ENCODE peak calls at places on chromosomes 4 and X, in eight cellular contexts. One of them, this sample, is unnamed.

GRCh38 chrX:40868868-40869267 is 133.5 kb upstream of the MED14 start:
- DNase-seq in CD8-positive, alpha-beta T cell: no peak
- DNase-seq in MCF 10A: no peak
- DNase-seq in activated CD8-positive, alpha-beta T cell treated with anti-CD3 and anti-CD28 coated beads for 36 hours: no peak
- DNase-seq in AG04450: no peak
- DNase-seq in astrocyte of the cerebellum: no peak
- DNase-seq in neural crest cell: no peak
- DNase-seq in HFFc6: no peak
- DNase-seq in this sample: no peak

GRCh38 chrX:13923845-13924244 is 105.8 kb downstream of the GEMIN8 start:
- DNase-seq in neural crest cell: no peak
- DNase-seq in MCF 10A: peak
- DNase-seq in astrocyte of the cerebellum: no peak
- DNase-seq in CD8-positive, alpha-beta T cell: no peak
- DNase-seq in AG04450: no peak
- DNase-seq in activated CD8-positive, alpha-beta T cell treated with anti-CD3 and anti-CD28 coated beads for 36 hours: no peak
- DNase-seq in HFFc6: no peak
- DNase-seq in this sample: no peak

GRCh38 chrX:13764284-13764683 is 29.7 kb downstream of the OFD1 start:
- DNase-seq in MCF 10A: no peak
- DNase-seq in AG04450: no peak
- DNase-seq in CD8-positive, alpha-beta T cell: no peak
- DNase-seq in neural crest cell: no peak
- DNase-seq in HFFc6: no peak
- DNase-seq in activated CD8-positive, alpha-beta T cell treated with anti-CD3 and anti-CD28 coated beads for 36 hours: no peak
- DNase-seq in astrocyte of the cerebellum: no peak
- DNase-seq in this sample: no peak

GRCh38 chrX:136671006-136671610 is 23.1 kb downstream of the CD40LG start:
- DNase-seq in AG04450: no peak
- DNase-seq in MCF 10A: no peak
- DNase-seq in HFFc6: no peak
- DNase-seq in neural crest cell: no peak
- DNase-seq in CD8-positive, alpha-beta T cell: no peak
- DNase-seq in astrocyte of the cerebellum: no peak
- DNase-seq in activated CD8-positive, alpha-beta T cell treated with anti-CD3 and anti-CD28 coated beads for 36 hours: no peak
- DNase-seq in this sample: no peak

GRCh38 chrX:72554448-72555140 is 18.0 kb downstream of the HDAC8 start:
- DNase-seq in HFFc6: no peak
- DNase-seq in astrocyte of the cerebellum: no peak
- DNase-seq in AG04450: no peak
- DNase-seq in CD8-positive, alpha-beta T cell: no peak
- DNase-seq in activated CD8-positive, alpha-beta T cell treated with anti-CD3 and anti-CD28 coated beads for 36 hours: peak
- DNase-seq in MCF 10A: peak
- DNase-seq in neural crest cell: peak
- DNase-seq in this sample: no peak

GRCh38 chr4:84146300-84146942 is 352.7 kb downstream of the NKX6-1 start:
- DNase-seq in MCF 10A: no peak
- DNase-seq in AG04450: no peak
- DNase-seq in astrocyte of the cerebellum: no peak
- DNase-seq in neural crest cell: no peak
- DNase-seq in HFFc6: no peak
- DNase-seq in CD8-positive, alpha-beta T cell: no peak
- DNase-seq in activated CD8-positive, alpha-beta T cell treated with anti-CD3 and anti-CD28 coated beads for 36 hours: no peak
- DNase-seq in this sample: no peak

GRCh38 chr4:19711871-19712270 is 539.8 kb upstream of the SLIT2 start:
- DNase-seq in activated CD8-positive, alpha-beta T cell treated with anti-CD3 and anti-CD28 coated beads for 36 hours: no peak
- DNase-seq in neural crest cell: no peak
- DNase-seq in CD8-positive, alpha-beta T cell: no peak
- DNase-seq in MCF 10A: peak
- DNase-seq in AG04450: peak
- DNase-seq in astrocyte of the cerebellum: peak
- DNase-seq in HFFc6: peak
- DNase-seq in this sample: no peak

GRCh38 chr4:187618701-187619278 is 376.8 kb upstream of the ZFP42 start:
- DNase-seq in neural crest cell: no peak
- DNase-seq in MCF 10A: peak
- DNase-seq in AG04450: peak
- DNase-seq in HFFc6: peak
- DNase-seq in CD8-positive, alpha-beta T cell: no peak
- DNase-seq in astrocyte of the cerebellum: peak
- DNase-seq in activated CD8-positive, alpha-beta T cell treated with anti-CD3 and anti-CD28 coated beads for 36 hours: no peak
- DNase-seq in this sample: no peak

GRCh38 chr4:156347412-156348075 is 393.9 kb upstream of the CTSO start:
- DNase-seq in neural crest cell: no peak
- DNase-seq in activated CD8-positive, alpha-beta T cell treated with anti-CD3 and anti-CD28 coated beads for 36 hours: no peak
- DNase-seq in HFFc6: peak
- DNase-seq in CD8-positive, alpha-beta T cell: no peak
- DNase-seq in MCF 10A: peak
- DNase-seq in astrocyte of the cerebellum: no peak
- DNase-seq in AG04450: no peak
- DNase-seq in this sample: no peak

GRCh38 chrX:39576081-39576701 is 521.6 kb downstream of the BCOR start:
- DNase-seq in CD8-positive, alpha-beta T cell: no peak
- DNase-seq in neural crest cell: no peak
- DNase-seq in AG04450: no peak
- DNase-seq in MCF 10A: no peak
- DNase-seq in astrocyte of the cerebellum: no peak
- DNase-seq in activated CD8-positive, alpha-beta T cell treated with anti-CD3 and anti-CD28 coated beads for 36 hours: no peak
- DNase-seq in HFFc6: no peak
- DNase-seq in this sample: no peak

GRCh38 chr4:25154594-25155265 is 5.5 kb downstream of the SEPSECS start:
- DNase-seq in astrocyte of the cerebellum: no peak
- DNase-seq in neural crest cell: no peak
- DNase-seq in AG04450: no peak
- DNase-seq in CD8-positive, alpha-beta T cell: no peak
- DNase-seq in MCF 10A: no peak
- DNase-seq in activated CD8-positive, alpha-beta T cell treated with anti-CD3 and anti-CD28 coated beads for 36 hours: no peak
- DNase-seq in HFFc6: no peak
- DNase-seq in this sample: no peak

GRCh38 chr4:72375050-72375736 is 193.8 kb downstream of the ADAMTS3 start:
- DNase-seq in activated CD8-positive, alpha-beta T cell treated with anti-CD3 and anti-CD28 coated beads for 36 hours: no peak
- DNase-seq in neural crest cell: no peak
- DNase-seq in HFFc6: peak
- DNase-seq in MCF 10A: peak
- DNase-seq in astrocyte of the cerebellum: peak
- DNase-seq in AG04450: peak
- DNase-seq in CD8-positive, alpha-beta T cell: no peak
- DNase-seq in this sample: no peak

DNA sequence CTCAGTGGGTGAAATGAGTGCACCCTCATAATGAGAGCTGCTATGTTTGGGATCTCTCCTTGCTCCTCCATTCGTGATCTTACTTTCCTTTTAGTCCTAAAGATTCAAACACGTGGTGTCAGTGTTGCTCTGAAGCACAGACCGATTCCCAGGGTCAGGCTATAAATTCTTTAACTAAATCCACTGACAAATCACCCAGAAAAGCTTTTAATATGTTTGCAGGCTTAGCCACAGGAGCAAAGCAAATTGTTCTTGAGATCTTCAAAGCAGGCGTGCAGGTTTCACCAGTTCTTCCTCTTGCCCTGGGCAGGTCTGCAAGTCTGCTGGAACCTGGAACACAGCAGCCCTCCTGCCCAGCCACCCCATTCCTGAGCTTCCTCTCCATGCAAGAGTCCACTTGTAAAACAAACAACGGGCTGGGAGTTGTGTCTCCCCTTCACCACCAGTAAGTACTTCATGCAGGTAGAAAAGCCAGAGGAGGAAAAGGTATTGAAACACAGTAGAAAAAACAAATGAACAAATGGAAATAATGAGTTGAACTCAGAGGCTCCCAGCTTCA is 70.1 kb upstream of the ENPP6 start:
- DNase-seq in astrocyte of the cerebellum: peak
- DNase-seq in neural crest cell: no peak
- DNase-seq in MCF 10A: peak
- DNase-seq in activated CD8-positive, alpha-beta T cell treated with anti-CD3 and anti-CD28 coated beads for 36 hours: no peak
- DNase-seq in AG04450: peak
- DNase-seq in HFFc6: peak
- DNase-seq in CD8-positive, alpha-beta T cell: peak
- DNase-seq in this sample: no peak
- TF ChIP-seq CTCF in astrocyte of the cerebellum: peak
- TF ChIP-seq CTCF in neural crest cell: no peak
- TF ChIP-seq CTCF in MCF 10A: no peak
- TF ChIP-seq CTCF in activated CD8-positive, alpha-beta T cell treated with anti-CD3 and anti-CD28 coated beads for 36 hours: no peak
- TF ChIP-seq CTCF in AG04450: peak
- TF ChIP-seq CTCF in HFFc6: peak
- TF ChIP-seq CTCF in CD8-positive, alpha-beta T cell: no peak
- TF ChIP-seq CTCF in this sample: peak

GRCh38 chr4:74041418-74041817 is 2.9 kb upstream of the CXCL3 start:
- DNase-seq in CD8-positive, alpha-beta T cell: no peak
- DNase-seq in MCF 10A: no peak
- DNase-seq in activated CD8-positive, alpha-beta T cell treated with anti-CD3 and anti-CD28 coated beads for 36 hours: no peak
- DNase-seq in AG04450: no peak
- DNase-seq in neural crest cell: no peak
- DNase-seq in HFFc6: no peak
- DNase-seq in astrocyte of the cerebellum: no peak
- DNase-seq in this sample: no peak

GRCh38 chr4:74044676-74045075 is 6.2 kb upstream of the CXCL3 start:
- DNase-seq in MCF 10A: no peak
- DNase-seq in CD8-positive, alpha-beta T cell: no peak
- DNase-seq in astrocyte of the cerebellum: no peak
- DNase-seq in activated CD8-positive, alpha-beta T cell treated with anti-CD3 and anti-CD28 coated beads for 36 hours: no peak
- DNase-seq in neural crest cell: no peak
- DNase-seq in AG04450: no peak
- DNase-seq in HFFc6: peak
- DNase-seq in this sample: no peak

GRCh38 chr4:74045772-74046171 is 7.3 kb upstream of the CXCL3 start:
- DNase-seq in HFFc6: no peak
- DNase-seq in astrocyte of the cerebellum: no peak
- DNase-seq in CD8-positive, alpha-beta T cell: no peak
- DNase-seq in neural crest cell: no peak
- DNase-seq in MCF 10A: no peak
- DNase-seq in activated CD8-positive, alpha-beta T cell treated with anti-CD3 and anti-CD28 coated beads for 36 hours: no peak
- DNase-seq in AG04450: no peak
- DNase-seq in this sample: no peak

GRCh38 chr4:74045247-74045646 is 6.8 kb upstream of the CXCL3 start:
- DNase-seq in astrocyte of the cerebellum: no peak
- DNase-seq in CD8-positive, alpha-beta T cell: no peak
- DNase-seq in MCF 10A: no peak
- DNase-seq in activated CD8-positive, alpha-beta T cell treated with anti-CD3 and anti-CD28 coated beads for 36 hours: no peak
- DNase-seq in AG04450: no peak
- DNase-seq in neural crest cell: no peak
- DNase-seq in HFFc6: no peak
- DNase-seq in this sample: no peak

GRCh38 chr4:74042681-74043080 is 4.2 kb upstream of the CXCL3 start:
- DNase-seq in AG04450: no peak
- DNase-seq in HFFc6: no peak
- DNase-seq in CD8-positive, alpha-beta T cell: no peak
- DNase-seq in MCF 10A: no peak
- DNase-seq in astrocyte of the cerebellum: no peak
- DNase-seq in activated CD8-positive, alpha-beta T cell treated with anti-CD3 and anti-CD28 coated beads for 36 hours: no peak
- DNase-seq in neural crest cell: no peak
- DNase-seq in this sample: no peak
- TF ChIP-seq CTCF in AG04450: no peak
- TF ChIP-seq CTCF in HFFc6: no peak
- TF ChIP-seq CTCF in CD8-positive, alpha-beta T cell: no peak
- TF ChIP-seq CTCF in MCF 10A: no peak
- TF ChIP-seq CTCF in astrocyte of the cerebellum: no peak
- TF ChIP-seq CTCF in activated CD8-positive, alpha-beta T cell treated with anti-CD3 and anti-CD28 coated beads for 36 hours: no peak
- TF ChIP-seq CTCF in neural crest cell: no peak
- TF ChIP-seq CTCF in this sample: no peak

DNA sequence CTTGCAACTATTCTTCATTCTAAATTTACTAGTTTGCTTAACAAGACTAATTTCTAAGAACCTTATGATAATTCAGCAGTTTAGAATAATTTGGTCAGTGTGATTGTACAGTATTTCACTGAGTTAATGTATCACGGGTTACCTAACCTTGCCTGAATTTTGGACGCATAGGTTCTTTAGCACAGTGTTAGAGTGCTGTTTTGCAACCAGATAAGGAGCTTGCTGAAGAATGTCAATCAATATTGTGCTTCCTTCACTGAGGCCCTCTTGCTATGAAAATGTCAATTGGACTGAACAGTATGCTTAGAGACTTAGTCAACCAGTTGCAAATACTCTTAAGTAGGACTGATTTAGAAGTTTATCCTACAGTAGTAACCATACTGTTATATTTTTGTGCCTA is 19.6 kb downstream of the VAMP7 start:
- DNase-seq in astrocyte of the cerebellum: no peak
- DNase-seq in CD8-positive, alpha-beta T cell: no peak
- DNase-seq in activated CD8-positive, alpha-beta T cell treated with anti-CD3 and anti-CD28 coated beads for 36 hours: no peak
- DNase-seq in MCF 10A: no peak
- DNase-seq in HFFc6: no peak
- DNase-seq in AG04450: no peak
- DNase-seq in neural crest cell: no peak
- DNase-seq in this sample: no peak
- TF ChIP-seq CTCF in astrocyte of the cerebellum: no peak
- TF ChIP-seq CTCF in CD8-positive, alpha-beta T cell: no peak
- TF ChIP-seq CTCF in activated CD8-positive, alpha-beta T cell treated with anti-CD3 and anti-CD28 coated beads for 36 hours: no peak
- TF ChIP-seq CTCF in MCF 10A: no peak
- TF ChIP-seq CTCF in HFFc6: no peak
- TF ChIP-seq CTCF in AG04450: no peak
- TF ChIP-seq CTCF in neural crest cell: no peak
- TF ChIP-seq CTCF in this sample: no peak

DNA sequence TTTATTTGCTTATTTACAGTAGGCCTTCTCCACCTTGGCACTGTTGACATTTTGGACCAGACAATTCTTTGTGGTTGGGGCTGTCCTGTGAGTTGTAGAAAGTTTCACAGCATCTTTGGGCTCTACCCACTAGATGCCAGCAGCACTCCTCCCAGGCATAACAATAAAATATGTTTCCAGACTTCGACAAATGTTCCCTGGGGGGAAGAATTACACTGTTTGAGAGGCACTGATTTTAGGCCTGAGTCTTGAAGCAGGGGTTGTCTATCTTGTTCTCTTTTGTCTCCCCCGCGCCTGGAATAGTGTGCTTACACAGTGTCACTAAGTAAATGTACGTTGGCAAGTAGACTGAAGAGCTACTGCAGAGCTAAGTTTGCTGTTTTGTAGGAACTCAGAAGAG is 254.4 kb upstream of the BOD1L1 start:
- DNase-seq in neural crest cell: no peak
- DNase-seq in CD8-positive, alpha-beta T cell: no peak
- DNase-seq in astrocyte of the cerebellum: no peak
- DNase-seq in AG04450: no peak
- DNase-seq in MCF 10A: no peak
- DNase-seq in HFFc6: no peak
- DNase-seq in activated CD8-positive, alpha-beta T cell treated with anti-CD3 and anti-CD28 coated beads for 36 hours: no peak
- DNase-seq in this sample: no peak
- TF ChIP-seq CTCF in neural crest cell: no peak
- TF ChIP-seq CTCF in CD8-positive, alpha-beta T cell: no peak
- TF ChIP-seq CTCF in astrocyte of the cerebellum: no peak
- TF ChIP-seq CTCF in AG04450: no peak
- TF ChIP-seq CTCF in MCF 10A: no peak
- TF ChIP-seq CTCF in HFFc6: peak
- TF ChIP-seq CTCF in activated CD8-positive, alpha-beta T cell treated with anti-CD3 and anti-CD28 coated beads for 36 hours: no peak
- TF ChIP-seq CTCF in this sample: no peak